ENCODE peak calls at places on chromosomes 13 and 19, in six cellular contexts. One of them, this sample, is unnamed.

GRCh38 chr13:65336916-65337315 is 1893.2 kb downstream of the PCDH9 start:
- DNase-seq in HCT116: no peak
- DNase-seq in memory B cell: no peak
- DNase-seq in activated T-helper 2 cell treated with anti-CD3 and anti-CD28 coated beads, Interferon-gamma antibody, Interleukin-2, Interleukin-4, amounts not matched to agents 10 μg/mL and 5 μg/mL and 100 μg/mL, durations not matched to agents 14 hours and 24 hours and 36 hours: no peak
- DNase-seq in T-helper 1 cell: no peak
- DNase-seq in left cardiac atrium: no peak
- DNase-seq in this sample: no peak

GRCh38 chr19:44607917-44608316 is 5.4 kb upstream of the IGSF23 start:
- DNase-seq in left cardiac atrium: no peak
- DNase-seq in memory B cell: no peak
- DNase-seq in activated T-helper 2 cell treated with anti-CD3 and anti-CD28 coated beads, Interferon-gamma antibody, Interleukin-2, Interleukin-4, amounts not matched to agents 10 μg/mL and 5 μg/mL and 100 μg/mL, durations not matched to agents 14 hours and 24 hours and 36 hours: no peak
- DNase-seq in T-helper 1 cell: no peak
- DNase-seq in HCT116: no peak
- DNase-seq in this sample: no peak

GRCh38 chr19:7869910-7870511 is 4.2 kb downstream of the PRR36 start:
- DNase-seq in left cardiac atrium: peak; percentile 53
- DNase-seq in T-helper 1 cell: peak; percentile 37
- DNase-seq in memory B cell: no peak
- DNase-seq in activated T-helper 2 cell treated with anti-CD3 and anti-CD28 coated beads, Interferon-gamma antibody, Interleukin-2, Interleukin-4, amounts not matched to agents 10 μg/mL and 5 μg/mL and 100 μg/mL, durations not matched to agents 14 hours and 24 hours and 36 hours: peak; percentile 27
- DNase-seq in HCT116: peak; percentile 79
- DNase-seq in this sample: no peak

GRCh38 chr19:4357095-4357797 is 13.9 kb downstream of the MPND start:
- DNase-seq in activated T-helper 2 cell treated with anti-CD3 and anti-CD28 coated beads, Interferon-gamma antibody, Interleukin-2, Interleukin-4, amounts not matched to agents 10 μg/mL and 5 μg/mL and 100 μg/mL, durations not matched to agents 14 hours and 24 hours and 36 hours: no peak
- DNase-seq in HCT116: no peak
- DNase-seq in T-helper 1 cell: no peak
- DNase-seq in left cardiac atrium: no peak
- DNase-seq in memory B cell: no peak
- DNase-seq in this sample: peak; percentile 20

GRCh38 chr13:36026556-36026955 is 104.6 kb downstream of the DCLK1 start:
- DNase-seq in memory B cell: no peak
- DNase-seq in HCT116: no peak
- DNase-seq in activated T-helper 2 cell treated with anti-CD3 and anti-CD28 coated beads, Interferon-gamma antibody, Interleukin-2, Interleukin-4, amounts not matched to agents 10 μg/mL and 5 μg/mL and 100 μg/mL, durations not matched to agents 14 hours and 24 hours and 36 hours: no peak
- DNase-seq in left cardiac atrium: no peak
- DNase-seq in T-helper 1 cell: no peak
- DNase-seq in this sample: no peak

GRCh38 chr13:38902551-38902950 is 88.1 kb downstream of the STOML3 start:
- DNase-seq in HCT116: no peak
- DNase-seq in left cardiac atrium: no peak
- DNase-seq in activated T-helper 2 cell treated with anti-CD3 and anti-CD28 coated beads, Interferon-gamma antibody, Interleukin-2, Interleukin-4, amounts not matched to agents 10 μg/mL and 5 μg/mL and 100 μg/mL, durations not matched to agents 14 hours and 24 hours and 36 hours: no peak
- DNase-seq in T-helper 1 cell: no peak
- DNase-seq in memory B cell: no peak
- DNase-seq in this sample: no peak

GRCh38 chr19:17246681-17247425 is 1.1 kb upstream of the NR2F6 start:
- DNase-seq in memory B cell: no peak
- DNase-seq in activated T-helper 2 cell treated with anti-CD3 and anti-CD28 coated beads, Interferon-gamma antibody, Interleukin-2, Interleukin-4, amounts not matched to agents 10 μg/mL and 5 μg/mL and 100 μg/mL, durations not matched to agents 14 hours and 24 hours and 36 hours: no peak
- DNase-seq in left cardiac atrium: peak; percentile 44
- DNase-seq in HCT116: no peak
- DNase-seq in T-helper 1 cell: no peak
- DNase-seq in this sample: no peak

GRCh38 chr19:940591-941291 is 14.9 kb downstream of the ARID3A start:
- DNase-seq in T-helper 1 cell: peak; percentile 64
- DNase-seq in HCT116: no peak
- DNase-seq in activated T-helper 2 cell treated with anti-CD3 and anti-CD28 coated beads, Interferon-gamma antibody, Interleukin-2, Interleukin-4, amounts not matched to agents 10 μg/mL and 5 μg/mL and 100 μg/mL, durations not matched to agents 14 hours and 24 hours and 36 hours: no peak
- DNase-seq in left cardiac atrium: peak; percentile 73
- DNase-seq in memory B cell: peak; percentile 46
- DNase-seq in this sample: peak; percentile 82

GRCh38 chr19:1395194-1396018 is 5.9 kb downstream of the GAMT start:
- DNase-seq in left cardiac atrium: no peak
- DNase-seq in HCT116: no peak
- DNase-seq in activated T-helper 2 cell treated with anti-CD3 and anti-CD28 coated beads, Interferon-gamma antibody, Interleukin-2, Interleukin-4, amounts not matched to agents 10 μg/mL and 5 μg/mL and 100 μg/mL, durations not matched to agents 14 hours and 24 hours and 36 hours: no peak
- DNase-seq in memory B cell: no peak
- DNase-seq in T-helper 1 cell: no peak
- DNase-seq in this sample: no peak

GRCh38 chr13:80830431-80830830 is 489.5 kb upstream of the SPRY2 start:
- DNase-seq in HCT116: no peak
- DNase-seq in memory B cell: no peak
- DNase-seq in T-helper 1 cell: no peak
- DNase-seq in left cardiac atrium: no peak
- DNase-seq in activated T-helper 2 cell treated with anti-CD3 and anti-CD28 coated beads, Interferon-gamma antibody, Interleukin-2, Interleukin-4, amounts not matched to agents 10 μg/mL and 5 μg/mL and 100 μg/mL, durations not matched to agents 14 hours and 24 hours and 36 hours: no peak
- DNase-seq in this sample: no peak

GRCh38 chr19:52748336-52748950 is 13.6 kb upstream of the ZNF611 start:
- DNase-seq in memory B cell: no peak
- DNase-seq in activated T-helper 2 cell treated with anti-CD3 and anti-CD28 coated beads, Interferon-gamma antibody, Interleukin-2, Interleukin-4, amounts not matched to agents 10 μg/mL and 5 μg/mL and 100 μg/mL, durations not matched to agents 14 hours and 24 hours and 36 hours: no peak
- DNase-seq in left cardiac atrium: peak; percentile 41
- DNase-seq in HCT116: no peak
- DNase-seq in T-helper 1 cell: no peak
- DNase-seq in this sample: no peak

GRCh38 chr19:12996542-12997094 is 1.3 kb downstream of the NFIX start:
- DNase-seq in left cardiac atrium: peak; percentile 59
- DNase-seq in activated T-helper 2 cell treated with anti-CD3 and anti-CD28 coated beads, Interferon-gamma antibody, Interleukin-2, Interleukin-4, amounts not matched to agents 10 μg/mL and 5 μg/mL and 100 μg/mL, durations not matched to agents 14 hours and 24 hours and 36 hours: no peak
- DNase-seq in HCT116: no peak
- DNase-seq in memory B cell: no peak
- DNase-seq in T-helper 1 cell: no peak
- DNase-seq in this sample: no peak

GRCh38 chr19:41619018-41619571 is 7.8 kb downstream of the CEACAM4 start:
- DNase-seq in T-helper 1 cell: no peak
- DNase-seq in memory B cell: no peak
- DNase-seq in left cardiac atrium: no peak
- DNase-seq in activated T-helper 2 cell treated with anti-CD3 and anti-CD28 coated beads, Interferon-gamma antibody, Interleukin-2, Interleukin-4, amounts not matched to agents 10 μg/mL and 5 μg/mL and 100 μg/mL, durations not matched to agents 14 hours and 24 hours and 36 hours: no peak
- DNase-seq in HCT116: no peak
- DNase-seq in this sample: no peak

GRCh38 chr19:42129399-42130253 is 2.6 kb downstream of the POU2F2 start:
- DNase-seq in HCT116: no peak
- DNase-seq in T-helper 1 cell: no peak
- DNase-seq in activated T-helper 2 cell treated with anti-CD3 and anti-CD28 coated beads, Interferon-gamma antibody, Interleukin-2, Interleukin-4, amounts not matched to agents 10 μg/mL and 5 μg/mL and 100 μg/mL, durations not matched to agents 14 hours and 24 hours and 36 hours: no peak
- DNase-seq in left cardiac atrium: no peak
- DNase-seq in memory B cell: peak; percentile 70
- DNase-seq in this sample: peak; percentile 74

GRCh38 chr19:40610396-40611064 is 9.4 kb downstream of the LTBP4 start:
- DNase-seq in activated T-helper 2 cell treated with anti-CD3 and anti-CD28 coated beads, Interferon-gamma antibody, Interleukin-2, Interleukin-4, amounts not matched to agents 10 μg/mL and 5 μg/mL and 100 μg/mL, durations not matched to agents 14 hours and 24 hours and 36 hours: no peak
- DNase-seq in T-helper 1 cell: peak; percentile 58
- DNase-seq in left cardiac atrium: peak; percentile 64
- DNase-seq in memory B cell: no peak
- DNase-seq in HCT116: no peak
- DNase-seq in this sample: no peak

GRCh38 chr19:4066176-4066606 is 508 bp downstream of the ZBTB7A start:
- DNase-seq in T-helper 1 cell: no peak
- DNase-seq in HCT116: no peak
- DNase-seq in memory B cell: peak; percentile 56
- DNase-seq in left cardiac atrium: no peak
- DNase-seq in activated T-helper 2 cell treated with anti-CD3 and anti-CD28 coated beads, Interferon-gamma antibody, Interleukin-2, Interleukin-4, amounts not matched to agents 10 μg/mL and 5 μg/mL and 100 μg/mL, durations not matched to agents 14 hours and 24 hours and 36 hours: no peak
- DNase-seq in this sample: no peak

GRCh38 chr13:112572408-112572807 is 15.5 kb downstream of the TUBGCP3 start:
- DNase-seq in T-helper 1 cell: no peak
- DNase-seq in memory B cell: no peak
- DNase-seq in HCT116: no peak
- DNase-seq in left cardiac atrium: no peak
- DNase-seq in activated T-helper 2 cell treated with anti-CD3 and anti-CD28 coated beads, Interferon-gamma antibody, Interleukin-2, Interleukin-4, amounts not matched to agents 10 μg/mL and 5 μg/mL and 100 μg/mL, durations not matched to agents 14 hours and 24 hours and 36 hours: no peak
- DNase-seq in this sample: no peak

GRCh38 chr19:17404621-17405249 is 695 bp downstream of the BST2 start:
- DNase-seq in HCT116: no peak
- DNase-seq in left cardiac atrium: no peak
- DNase-seq in memory B cell: no peak
- DNase-seq in activated T-helper 2 cell treated with anti-CD3 and anti-CD28 coated beads, Interferon-gamma antibody, Interleukin-2, Interleukin-4, amounts not matched to agents 10 μg/mL and 5 μg/mL and 100 μg/mL, durations not matched to agents 14 hours and 24 hours and 36 hours: no peak
- DNase-seq in T-helper 1 cell: no peak
- DNase-seq in this sample: no peak

GRCh38 chr19:29645911-29646310 is 19.4 kb upstream of the PLEKHF1 start:
- DNase-seq in HCT116: no peak
- DNase-seq in memory B cell: no peak
- DNase-seq in activated T-helper 2 cell treated with anti-CD3 and anti-CD28 coated beads, Interferon-gamma antibody, Interleukin-2, Interleukin-4, amounts not matched to agents 10 μg/mL and 5 μg/mL and 100 μg/mL, durations not matched to agents 14 hours and 24 hours and 36 hours: no peak
- DNase-seq in T-helper 1 cell: no peak
- DNase-seq in left cardiac atrium: peak; percentile 79
- DNase-seq in this sample: no peak

GRCh38 chr13:76969488-76970365 is 21.4 kb downstream of the ACOD1 start:
- DNase-seq in HCT116: no peak
- DNase-seq in T-helper 1 cell: no peak
- DNase-seq in activated T-helper 2 cell treated with anti-CD3 and anti-CD28 coated beads, Interferon-gamma antibody, Interleukin-2, Interleukin-4, amounts not matched to agents 10 μg/mL and 5 μg/mL and 100 μg/mL, durations not matched to agents 14 hours and 24 hours and 36 hours: no peak
- DNase-seq in left cardiac atrium: no peak
- DNase-seq in memory B cell: no peak
- DNase-seq in this sample: no peak

GRCh38 chr13:85724554-85725432 is 74.4 kb downstream of the SLITRK6 start:
- DNase-seq in left cardiac atrium: no peak
- DNase-seq in activated T-helper 2 cell treated with anti-CD3 and anti-CD28 coated beads, Interferon-gamma antibody, Interleukin-2, Interleukin-4, amounts not matched to agents 10 μg/mL and 5 μg/mL and 100 μg/mL, durations not matched to agents 14 hours and 24 hours and 36 hours: no peak
- DNase-seq in memory B cell: no peak
- DNase-seq in T-helper 1 cell: no peak
- DNase-seq in HCT116: no peak
- DNase-seq in this sample: no peak

GRCh38 chr13:27283906-27284523 is 13.4 kb downstream of the RASL11A start:
- DNase-seq in memory B cell: no peak
- DNase-seq in activated T-helper 2 cell treated with anti-CD3 and anti-CD28 coated beads, Interferon-gamma antibody, Interleukin-2, Interleukin-4, amounts not matched to agents 10 μg/mL and 5 μg/mL and 100 μg/mL, durations not matched to agents 14 hours and 24 hours and 36 hours: no peak
- DNase-seq in HCT116: peak; percentile 15
- DNase-seq in left cardiac atrium: peak; percentile 30
- DNase-seq in T-helper 1 cell: no peak
- DNase-seq in this sample: no peak

GRCh38 chr19:1132625-1133383 is 29.0 kb downstream of the GPX4 start:
- DNase-seq in T-helper 1 cell: no peak
- DNase-seq in HCT116: no peak
- DNase-seq in activated T-helper 2 cell treated with anti-CD3 and anti-CD28 coated beads, Interferon-gamma antibody, Interleukin-2, Interleukin-4, amounts not matched to agents 10 μg/mL and 5 μg/mL and 100 μg/mL, durations not matched to agents 14 hours and 24 hours and 36 hours: no peak
- DNase-seq in memory B cell: no peak
- DNase-seq in left cardiac atrium: no peak
- DNase-seq in this sample: no peak

GRCh38 chr13:100334209-100334608 is 245.3 kb downstream of the PCCA start:
- DNase-seq in memory B cell: no peak
- DNase-seq in HCT116: no peak
- DNase-seq in T-helper 1 cell: no peak
- DNase-seq in activated T-helper 2 cell treated with anti-CD3 and anti-CD28 coated beads, Interferon-gamma antibody, Interleukin-2, Interleukin-4, amounts not matched to agents 10 μg/mL and 5 μg/mL and 100 μg/mL, durations not matched to agents 14 hours and 24 hours and 36 hours: no peak
- DNase-seq in left cardiac atrium: no peak
- DNase-seq in this sample: no peak

GRCh38 chr13:42594577-42595571 is 20.9 kb downstream of the TNFSF11 start:
- DNase-seq in activated T-helper 2 cell treated with anti-CD3 and anti-CD28 coated beads, Interferon-gamma antibody, Interleukin-2, Interleukin-4, amounts not matched to agents 10 μg/mL and 5 μg/mL and 100 μg/mL, durations not matched to agents 14 hours and 24 hours and 36 hours: peak; percentile 29
- DNase-seq in left cardiac atrium: peak; percentile 48
- DNase-seq in T-helper 1 cell: no peak
- DNase-seq in memory B cell: peak; percentile 49
- DNase-seq in HCT116: peak; percentile 51
- DNase-seq in this sample: peak; percentile 22

GRCh38 chr19:54418030-54418929 is 3.0 kb downstream of the TTYH1 start:
- DNase-seq in memory B cell: no peak
- DNase-seq in left cardiac atrium: no peak
- DNase-seq in activated T-helper 2 cell treated with anti-CD3 and anti-CD28 coated beads, Interferon-gamma antibody, Interleukin-2, Interleukin-4, amounts not matched to agents 10 μg/mL and 5 μg/mL and 100 μg/mL, durations not matched to agents 14 hours and 24 hours and 36 hours: peak; percentile 37
- DNase-seq in T-helper 1 cell: no peak
- DNase-seq in HCT116: no peak
- DNase-seq in this sample: no peak

GRCh38 chr19:35309481-35310279 is 17.7 kb downstream of the MAG start:
- DNase-seq in memory B cell: no peak
- DNase-seq in HCT116: no peak
- DNase-seq in left cardiac atrium: peak; percentile 40
- DNase-seq in T-helper 1 cell: no peak
- DNase-seq in activated T-helper 2 cell treated with anti-CD3 and anti-CD28 coated beads, Interferon-gamma antibody, Interleukin-2, Interleukin-4, amounts not matched to agents 10 μg/mL and 5 μg/mL and 100 μg/mL, durations not matched to agents 14 hours and 24 hours and 36 hours: no peak
- DNase-seq in this sample: no peak

GRCh38 chr13:111895896-111896821 is 170.8 kb upstream of the SOX1 start:
- DNase-seq in HCT116: no peak
- DNase-seq in T-helper 1 cell: no peak
- DNase-seq in left cardiac atrium: no peak
- DNase-seq in activated T-helper 2 cell treated with anti-CD3 and anti-CD28 coated beads, Interferon-gamma antibody, Interleukin-2, Interleukin-4, amounts not matched to agents 10 μg/mL and 5 μg/mL and 100 μg/mL, durations not matched to agents 14 hours and 24 hours and 36 hours: no peak
- DNase-seq in memory B cell: no peak
- DNase-seq in this sample: no peak

GRCh38 chr13:27712421-27712820 is 79.9 kb upstream of the GSX1 start:
- DNase-seq in T-helper 1 cell: no peak
- DNase-seq in activated T-helper 2 cell treated with anti-CD3 and anti-CD28 coated beads, Interferon-gamma antibody, Interleukin-2, Interleukin-4, amounts not matched to agents 10 μg/mL and 5 μg/mL and 100 μg/mL, durations not matched to agents 14 hours and 24 hours and 36 hours: no peak
- DNase-seq in memory B cell: no peak
- DNase-seq in HCT116: no peak
- DNase-seq in left cardiac atrium: peak; percentile 35
- DNase-seq in this sample: no peak

GRCh38 chr19:6167115-6167514 is 31.6 kb downstream of the ACSBG2 start:
- DNase-seq in left cardiac atrium: no peak
- DNase-seq in memory B cell: no peak
- DNase-seq in HCT116: no peak
- DNase-seq in T-helper 1 cell: no peak
- DNase-seq in activated T-helper 2 cell treated with anti-CD3 and anti-CD28 coated beads, Interferon-gamma antibody, Interleukin-2, Interleukin-4, amounts not matched to agents 10 μg/mL and 5 μg/mL and 100 μg/mL, durations not matched to agents 14 hours and 24 hours and 36 hours: no peak
- DNase-seq in this sample: no peak

GRCh38 chr19:628168-628567 is 5.2 kb downstream of the POLRMT start:
- DNase-seq in activated T-helper 2 cell treated with anti-CD3 and anti-CD28 coated beads, Interferon-gamma antibody, Interleukin-2, Interleukin-4, amounts not matched to agents 10 μg/mL and 5 μg/mL and 100 μg/mL, durations not matched to agents 14 hours and 24 hours and 36 hours: no peak
- DNase-seq in HCT116: no peak
- DNase-seq in memory B cell: no peak
- DNase-seq in T-helper 1 cell: no peak
- DNase-seq in left cardiac atrium: no peak
- DNase-seq in this sample: no peak

GRCh38 chr19:5024282-5024681 is 55.4 kb downstream of the KDM4B start:
- DNase-seq in HCT116: no peak
- DNase-seq in memory B cell: no peak
- DNase-seq in left cardiac atrium: no peak
- DNase-seq in activated T-helper 2 cell treated with anti-CD3 and anti-CD28 coated beads, Interferon-gamma antibody, Interleukin-2, Interleukin-4, amounts not matched to agents 10 μg/mL and 5 μg/mL and 100 μg/mL, durations not matched to agents 14 hours and 24 hours and 36 hours: no peak
- DNase-seq in T-helper 1 cell: no peak
- DNase-seq in this sample: no peak

GRCh38 chr13:20446900-20447299 is 78.8 kb downstream of the CRYL1 start:
- DNase-seq in HCT116: no peak
- DNase-seq in memory B cell: no peak
- DNase-seq in T-helper 1 cell: no peak
- DNase-seq in left cardiac atrium: no peak
- DNase-seq in activated T-helper 2 cell treated with anti-CD3 and anti-CD28 coated beads, Interferon-gamma antibody, Interleukin-2, Interleukin-4, amounts not matched to agents 10 μg/mL and 5 μg/mL and 100 μg/mL, durations not matched to agents 14 hours and 24 hours and 36 hours: no peak
- DNase-seq in this sample: no peak

GRCh38 chr13:49977992-49978391 is 18.9 kb upstream of the TRIM13 start:
- DNase-seq in memory B cell: no peak
- DNase-seq in left cardiac atrium: no peak
- DNase-seq in HCT116: no peak
- DNase-seq in activated T-helper 2 cell treated with anti-CD3 and anti-CD28 coated beads, Interferon-gamma antibody, Interleukin-2, Interleukin-4, amounts not matched to agents 10 μg/mL and 5 μg/mL and 100 μg/mL, durations not matched to agents 14 hours and 24 hours and 36 hours: no peak
- DNase-seq in T-helper 1 cell: no peak
- DNase-seq in this sample: no peak

This sample was measured in DMS 273 treated with DMSO at 0.1 percent for 48 hours.